ENCODE peak calls at places on chromosomes 5 and 9, in six cellular contexts. F, W, A, C, H and Y are unnamed samples.
A peak's percentile ranks its signal among the peaks of the same experiment; 100 is the strongest.

GRCh38 chr5:14179446-14179845 is 36.3 kb downstream of the TRIO start:
- DNase-seq in W (no peak), A (no peak), F (no peak), H (no peak), C (no peak), Y (no peak)

GRCh38 chr5:29170609-29171008 is 2022.9 kb upstream of the CDH6 start:
- DNase-seq in W (no peak), A (no peak), C (no peak), F (no peak), H (no peak), Y (no peak)

GRCh38 chr5:28404363-28405071 is 1366.1 kb upstream of the CDH9 start:
- DNase-seq in W (peak; percentile 40), H (no peak), A (no peak), F (no peak), C (no peak), Y (no peak)

GRCh38 chr9:137366891-137367381 is 56.0 kb downstream of the EXD3 start:
- DNase-seq in W (no peak), H (no peak), A (no peak), C (no peak), F (no peak), Y (no peak)

GRCh38 chr5:143126121-143127019 is 277.1 kb downstream of the NR3C1 start:
- DNase-seq in C (no peak), A (no peak), H (no peak), W (no peak), F (no peak), Y (peak; percentile 67)

GRCh38 chr9:86126998-86127972 is 27.9 kb upstream of the GOLM1 start:
- DNase-seq in A (peak; percentile 58), C (peak; percentile 62), F (peak; percentile 95), W (peak; percentile 88), H (peak; percentile 93), Y (peak; percentile 67)

GRCh38 chr9:12775373-12775962 is 648 bp downstream of the LURAP1L start:
- DNase-seq in H (no peak), F (peak; percentile 5), C (peak; percentile 14), W (peak; percentile 42), A (peak; percentile 13), Y (no peak)

GRCh38 chr9:137063311-137064026 is 6.9 kb downstream of the SAPCD2 start:
- DNase-seq in A (no peak), W (no peak), C (no peak), F (no peak), H (no peak), Y (no peak)

GRCh38 chr9:95783426-95783975 is 92.0 kb upstream of the ERCC6L2 start:
- DNase-seq in F (no peak), A (no peak), C (no peak), W (no peak), H (no peak), Y (no peak)

GRCh38 chr9:127796225-127796813 is 6.4 kb upstream of the FPGS start:
- DNase-seq in C (no peak), W (peak; percentile 64), H (no peak), A (no peak), F (no peak), Y (peak; percentile 28)

GRCh38 chr9:127878001-127878651 is 651 bp upstream of the AK1 start:
- DNase-seq in A (no peak), H (no peak), C (no peak), F (no peak), W (no peak), Y (peak; percentile 76)

GRCh38 chr9:34590376-34591090 is 1.0 kb upstream of the CNTFR start:
- DNase-seq in C (no peak), A (peak; percentile 52), H (peak; percentile 9), W (peak; percentile 45), F (no peak), Y (no peak)

GRCh38 chr5:32711693-32712462 is 757 bp downstream of the NPR3 start:
- DNase-seq in C (peak; percentile 16), F (peak; percentile 46), W (peak; percentile 54), H (no peak), A (peak; percentile 50), Y (peak; percentile 24)

GRCh38 chr9:72703574-72703973 is 182.2 kb downstream of the TMC1 start:
- DNase-seq in W (no peak), F (no peak), H (no peak), C (no peak), A (no peak), Y (no peak)

GRCh38 chr5:150397749-150398431 is 14.8 kb downstream of the CD74 start:
- DNase-seq in A (no peak), H (no peak), F (no peak), W (no peak), C (no peak), Y (peak; percentile 25)
- TF ChIP-seq CTCF in A (peak; percentile 4), H (no peak), F (no peak), W (no peak), C (no peak), Y (no peak)

GRCh38 chr9:9521033-9521779 is 1091.6 kb downstream of the PTPRD start:
- DNase-seq in F (no peak), A (no peak), C (no peak), H (no peak), W (no peak), Y (no peak)
- TF ChIP-seq CTCF in F (no peak), A (no peak), C (no peak), H (no peak), W (no peak), Y (no peak)

GRCh38 chr5:176647030-176647869 is at the start of gene TSPAN17:
- DNase-seq in F (peak; percentile 100), A (peak; percentile 100), H (peak; percentile 100), C (peak; percentile 100), W (peak; percentile 100), Y (peak; percentile 99)
- TF ChIP-seq CTCF in F (no peak), A (peak; percentile 46), H (no peak), C (no peak), W (peak; percentile 27), Y (peak; percentile 24)

GRCh38 chr5:1008451-1009358 is at the start of gene NKD2:
- DNase-seq in F (peak; percentile 49), W (peak; percentile 51), H (peak; percentile 54), C (peak; percentile 62), A (peak; percentile 37), Y (no peak)
- TF ChIP-seq CTCF in F (peak; percentile 95), W (peak; percentile 49), H (peak; percentile 74), C (peak; percentile 73), A (peak; percentile 54), Y (peak; percentile 54)

DNA sequence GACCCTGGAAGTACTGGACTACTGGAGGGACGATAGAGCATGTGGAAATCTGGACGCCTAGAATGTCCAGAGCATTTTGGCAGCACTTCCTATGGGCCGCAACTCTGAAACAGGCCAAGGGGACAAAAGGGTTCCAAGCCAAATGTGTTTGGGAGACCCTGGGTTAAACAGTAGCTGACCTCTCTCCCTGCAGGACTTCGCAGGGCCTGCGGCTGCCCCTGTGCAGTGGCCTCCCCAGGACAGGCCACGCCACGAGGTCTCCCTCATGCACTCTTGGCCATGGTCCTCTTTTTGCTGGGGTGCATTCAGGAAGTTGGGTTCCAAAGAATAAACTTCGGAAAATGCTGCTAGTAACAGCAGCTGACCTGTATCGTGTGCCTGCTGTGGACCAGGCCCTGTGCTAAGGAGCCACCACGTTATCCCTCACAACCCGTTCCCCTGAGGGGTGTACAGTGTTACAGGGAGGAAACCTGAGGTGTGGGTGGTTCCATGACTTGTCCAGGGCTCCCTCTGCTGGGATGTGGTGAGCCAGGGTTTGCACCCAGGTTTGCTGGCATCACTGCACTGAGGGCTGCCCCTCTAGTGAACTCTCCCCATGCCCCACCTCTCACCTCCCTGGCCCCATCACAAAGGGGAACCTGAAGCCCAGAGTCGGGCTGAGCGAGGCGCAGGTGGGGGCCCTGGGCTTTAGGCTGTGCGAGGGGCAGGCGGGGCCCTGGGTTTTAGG is 79.4 kb downstream of the AMBP start:
- DNase-seq in A (no peak), C (no peak), F (peak; percentile 40), W (no peak), H (peak; percentile 28), Y (no peak)
- TF ChIP-seq CTCF in A (no peak), C (peak; percentile 25), F (no peak), W (no peak), H (no peak), Y (peak; percentile 46)

GRCh38 chr9:37972346-37972745 is 68.4 kb upstream of the SLC25A51 start:
- DNase-seq in C (no peak), W (no peak), A (no peak), F (no peak), H (no peak), Y (peak; percentile 32)
- TF ChIP-seq CTCF in C (peak; percentile 24), W (no peak), A (no peak), F (no peak), H (no peak), Y (peak; percentile 33)